ENCODE peak calls at places on chromosomes 7 and 10, in seven cellular contexts. F is keratinocyte, D is PC-9, O is GM12865, B is GM06990, J is AG04450, E is mesenchymal stem cell. S is an unnamed sample.
A peak's percentile ranks its signal among the peaks of the same experiment; 100 is the strongest.

GRCh38 chr7:100098913-100099312 is 2.3 kb downstream of the MCM7 start:
- DNase-seq in D (no peak), O (no peak), F (no peak), B (no peak), J (no peak), E (no peak), S (no peak)

GRCh38 chr10:101467286-101467770 is 113.4 kb downstream of the BTRC start:
- DNase-seq in E (peak; percentile 80), O (peak; percentile 76), B (peak; percentile 35), F (peak; percentile 61), D (peak; percentile 79), J (peak; percentile 34), S (peak; percentile 60)

GRCh38 chr7:141145630-141145982 is 71.7 kb downstream of the TMEM178B start:
- DNase-seq in E (no peak), O (no peak), B (no peak), F (no peak), J (no peak), D (no peak), S (no peak)

GRCh38 chr10:35758086-35758485 is 116.0 kb upstream of the FZD8 start:
- DNase-seq in E (no peak), F (no peak), O (no peak), J (no peak), B (no peak), D (no peak), S (no peak)

GRCh38 chr10:73586583-73586984 is 4.6 kb downstream of the USP54 start:
- DNase-seq in F (no peak), B (no peak), E (peak; percentile 77), O (no peak), D (peak; percentile 93), J (peak; percentile 21), S (peak; percentile 39)

GRCh38 chr10:62817763-62818425 is 1.7 kb upstream of the EGR2 start:
- DNase-seq in J (no peak), F (no peak), D (peak; percentile 39), B (peak; percentile 88), O (peak; percentile 88), E (peak; percentile 77), S (no peak)

GRCh38 chr7:129332354-129333056 is 101.7 kb upstream of the STRIP2 start:
- DNase-seq in O (no peak), D (peak; percentile 41), J (peak; percentile 66), E (peak; percentile 74), B (no peak), F (no peak), S (no peak)

GRCh38 chr10:6780008-6780677 is 200.1 kb upstream of the PRKCQ start:
- DNase-seq in D (no peak), E (no peak), F (no peak), J (no peak), B (peak; percentile 14), O (peak; percentile 32), S (no peak)

GRCh38 chr10:58177362-58177947 is 90.2 kb downstream of the IPMK start:
- DNase-seq in O (no peak), F (no peak), B (peak; percentile 7), E (peak; percentile 40), J (no peak), D (no peak), S (no peak)

GRCh38 chr7:44541-44896 is 147.9 kb upstream of the FAM20C start:
- DNase-seq in D (no peak), J (no peak), O (no peak), F (no peak), B (no peak), E (no peak), S (no peak)

GRCh38 chr7:121428857-121429489 is 32.9 kb upstream of the FAM3C start:
- DNase-seq in O (no peak), B (no peak), E (peak; percentile 45), J (no peak), D (peak; percentile 38), F (no peak), S (no peak)

GRCh38 chr10:55466806-55467504 is 665.9 kb upstream of the PCDH15 start:
- DNase-seq in F (no peak), E (no peak), B (no peak), D (no peak), J (no peak), O (no peak), S (no peak)

GRCh38 chr7:103592187-103592586 is 146.2 kb upstream of the SLC26A5 start:
- DNase-seq in B (no peak), O (no peak), D (no peak), J (no peak), E (no peak), F (no peak), S (no peak)

GRCh38 chr7:95104739-95105138 is 197.3 kb downstream of the PPP1R9A start:
- DNase-seq in D (no peak), F (peak; percentile 60), O (no peak), J (no peak), B (no peak), E (peak; percentile 57), S (peak; percentile 16)

GRCh38 chr10:97229322-97229721 is 43.6 kb upstream of the SLIT1 start:
- DNase-seq in B (no peak), O (no peak), E (peak; percentile 11), J (no peak), F (no peak), D (no peak), S (no peak)

GRCh38 chr10:14665304-14665703 is 109.4 kb downstream of the FAM107B start:
- DNase-seq in D (no peak), B (no peak), F (no peak), J (no peak), O (peak; percentile 35), E (no peak), S (no peak)

GRCh38 chr10:10591682-10592412 is 425.8 kb upstream of the CELF2 start:
- DNase-seq in E (no peak), D (no peak), F (no peak), J (no peak), O (no peak), B (no peak), S (no peak)

GRCh38 chr10:92850186-92850585 is 1.9 kb downstream of the EXOC6 start:
- DNase-seq in J (no peak), E (no peak), F (no peak), B (no peak), D (no peak), O (no peak), S (no peak)

GRCh38 chr7:112459645-112460044 is 9.4 kb downstream of the IFRD1 start:
- DNase-seq in F (no peak), O (no peak), E (no peak), B (no peak), J (no peak), D (no peak), S (no peak)

GRCh38 chr7:26865094-26865388 is 651 bp upstream of the SKAP2 start:
- DNase-seq in J (no peak), O (no peak), E (no peak), D (no peak), F (no peak), B (no peak), S (no peak)

GRCh38 chr10:44928462-44928861 is 17.3 kb downstream of the TMEM72 start:
- DNase-seq in E (no peak), O (no peak), F (no peak), B (no peak), D (no peak), J (no peak), S (no peak)

GRCh38 chr10:112332509-112333228 is 41.2 kb upstream of the ACSL5 start:
- DNase-seq in F (no peak), E (no peak), D (no peak), B (no peak), O (no peak), J (no peak), S (no peak)

GRCh38 chr10:113959383-113959760 is 84.3 kb upstream of the ADRB1 start:
- DNase-seq in J (no peak), B (peak; percentile 75), D (peak; percentile 39), O (peak; percentile 90), E (peak; percentile 35), F (no peak), S (no peak)

GRCh38 chr7:29764227-29764626 is 42.1 kb upstream of the WIPF3 start:
- DNase-seq in J (no peak), O (no peak), B (no peak), F (no peak), E (no peak), D (no peak), S (no peak)

GRCh38 chr7:127792528-127793342 is 140.7 kb downstream of the SND1 start:
- DNase-seq in F (no peak), B (no peak), O (peak; percentile 47), D (no peak), E (no peak), J (no peak), S (no peak)

GRCh38 chr7:39923086-39923485 is 27.0 kb upstream of the CDK13 start:
- DNase-seq in D (no peak), F (no peak), O (no peak), E (no peak), J (no peak), B (no peak), S (no peak)

GRCh38 chr10:71396084-71396713 is 521 bp upstream of the CDH23 start:
- DNase-seq in F (no peak), E (peak; percentile 6), J (no peak), O (peak; percentile 31), D (peak; percentile 49), B (peak; percentile 30), S (peak; percentile 3)
- H3K4me3 ChIP-seq in F (no peak overlapping the region), E (no peak overlapping the region), J (no peak overlapping the region), O (no peak overlapping the region), D (peak overlapping the region; percentile 60), B (no peak overlapping the region), S (peak overlapping the region; percentile 29)

GRCh38 chr10:78972160-78972946 is 96.4 kb upstream of the ZMIZ1 start:
- DNase-seq in O (no peak), B (no peak), F (no peak), D (peak; percentile 73), E (peak; percentile 98), J (no peak), S (peak; percentile 61)
- H3K4me3 ChIP-seq in O (no peak overlapping the region), B (no peak overlapping the region), F (no peak overlapping the region), D (peak overlapping the region; percentile 59), E (no peak overlapping the region), J (no peak overlapping the region), S (no peak overlapping the region)

GRCh38 chr7:1236132-1236655 is 3.5 kb downstream of the UNCX start:
- DNase-seq in F (no peak), E (no peak), B (no peak), D (no peak), O (no peak), J (no peak), S (no peak)
- H3K4me3 ChIP-seq in F (no peak overlapping the region), E (no peak overlapping the region), B (no peak overlapping the region), D (no peak overlapping the region), O (no peak overlapping the region), J (no peak overlapping the region), S (no peak overlapping the region)

GRCh38 chr7:34991938-34992840 is 45.1 kb downstream of the DPY19L1 start:
- DNase-seq in B (peak; percentile 37), E (peak; percentile 42), F (no peak), O (peak; percentile 59), D (no peak), J (no peak), S (no peak)
- H3K4me3 ChIP-seq in B (no peak overlapping the region), E (no peak overlapping the region), F (no peak overlapping the region), O (no peak overlapping the region), D (no peak overlapping the region), J (peak overlapping the region; percentile 25), S (no peak overlapping the region)

GRCh38 chr7:36298145-36298544 is 91.5 kb upstream of the ANLN start:
- DNase-seq in J (no peak), E (no peak), D (no peak), F (no peak), O (no peak), B (no peak), S (no peak)
- H3K4me3 ChIP-seq in J (no peak overlapping the region), E (no peak overlapping the region), D (no peak overlapping the region), F (no peak overlapping the region), O (no peak overlapping the region), B (no peak overlapping the region), S (no peak overlapping the region)

GRCh38 chr10:95416973-95417372 is 126.2 kb upstream of the PDLIM1 start:
- DNase-seq in D (no peak), O (no peak), F (no peak), J (no peak), B (no peak), E (no peak), S (no peak)
- H3K4me3 ChIP-seq in D (no peak overlapping the region), O (no peak overlapping the region), F (no peak overlapping the region), J (no peak overlapping the region), B (no peak overlapping the region), E (no peak overlapping the region), S (no peak overlapping the region)

S was measured in astrocyte of the cerebellum.